ENCODE peak calls at places on chromosomes 5 and 9, in four cellular contexts. One of them, this sample, is unnamed.

GRCh38 chr9:35162605-35163315 is 951 bp downstream of the UNC13B start:
- DNase-seq in lower lobe of right lung: no peak
- DNase-seq in GM12878: no peak
- DNase-seq in pancreas: no peak
- DNase-seq in this sample: no peak

GRCh38 chr9:108087781-108088180 is 598.2 kb upstream of the KLF4 start:
- DNase-seq in pancreas: no peak
- DNase-seq in lower lobe of right lung: no peak
- DNase-seq in GM12878: no peak
- DNase-seq in this sample: no peak

GRCh38 chr5:123755587-123756324 is 243.8 kb downstream of the CSNK1G3 start:
- DNase-seq in GM12878: no peak
- DNase-seq in lower lobe of right lung: no peak
- DNase-seq in pancreas: no peak
- DNase-seq in this sample: no peak

GRCh38 chr5:73485715-73486114 is 12.5 kb upstream of the BTF3 start:
- DNase-seq in lower lobe of right lung: no peak
- DNase-seq in GM12878: no peak
- DNase-seq in pancreas: no peak
- DNase-seq in this sample: no peak

GRCh38 chr5:81971086-81971693 is 633 bp upstream of the ATG10 start:
- DNase-seq in GM12878: peak; percentile 19
- DNase-seq in pancreas: no peak
- DNase-seq in lower lobe of right lung: no peak
- DNase-seq in this sample: peak; percentile 49

GRCh38 chr9:95581900-95582299 is 65.1 kb upstream of the PTCH1 start:
- DNase-seq in pancreas: no peak
- DNase-seq in GM12878: no peak
- DNase-seq in lower lobe of right lung: no peak
- DNase-seq in this sample: no peak

GRCh38 chr9:4829956-4830355 is 37.2 kb downstream of the RCL1 start:
- DNase-seq in GM12878: no peak
- DNase-seq in lower lobe of right lung: no peak
- DNase-seq in pancreas: no peak
- DNase-seq in this sample: no peak

GRCh38 chr5:74576941-74577456 is 63.5 kb downstream of the ENC1 start:
- DNase-seq in GM12878: peak; percentile 70
- DNase-seq in pancreas: no peak
- DNase-seq in lower lobe of right lung: no peak
- DNase-seq in this sample: peak; percentile 81

GRCh38 chr9:133207540-133208170 is 1.4 kb downstream of the OBP2B start:
- DNase-seq in GM12878: no peak
- DNase-seq in lower lobe of right lung: no peak
- DNase-seq in pancreas: no peak
- DNase-seq in this sample: no peak

GRCh38 chr9:128061305-128061704 is 5.8 kb downstream of the NAIF1 start:
- DNase-seq in lower lobe of right lung: no peak
- DNase-seq in GM12878: no peak
- DNase-seq in pancreas: no peak
- DNase-seq in this sample: no peak

GRCh38 chr5:148790545-148791333 is 35.7 kb upstream of the ADRB2 start:
- DNase-seq in lower lobe of right lung: no peak
- DNase-seq in pancreas: no peak
- DNase-seq in GM12878: no peak
- DNase-seq in this sample: no peak

GRCh38 chr9:115531410-115532130 is 413.6 kb upstream of the TNC start:
- DNase-seq in lower lobe of right lung: no peak
- DNase-seq in pancreas: no peak
- DNase-seq in GM12878: no peak
- DNase-seq in this sample: no peak

GRCh38 chr5:74212336-74212735 is 428.2 kb downstream of the ENC1 start:
- DNase-seq in GM12878: no peak
- DNase-seq in lower lobe of right lung: no peak
- DNase-seq in pancreas: no peak
- DNase-seq in this sample: peak; percentile 56

GRCh38 chr5:55888205-55888604 is 37.0 kb downstream of the IL31RA start:
- DNase-seq in GM12878: no peak
- DNase-seq in pancreas: no peak
- DNase-seq in lower lobe of right lung: no peak
- DNase-seq in this sample: no peak

GRCh38 chr9:90100014-90100413 is 495.2 kb downstream of the GADD45G start:
- DNase-seq in lower lobe of right lung: no peak
- DNase-seq in GM12878: no peak
- DNase-seq in pancreas: no peak
- DNase-seq in this sample: no peak

GRCh38 chr5:136799806-136800372 is 434.5 kb upstream of the TRPC7 start:
- DNase-seq in lower lobe of right lung: no peak
- DNase-seq in GM12878: no peak
- DNase-seq in pancreas: no peak
- DNase-seq in this sample: no peak

GRCh38 chr9:130236436-130236985 is 29.0 kb upstream of the HMCN2 start:
- DNase-seq in pancreas: peak; percentile 9
- DNase-seq in lower lobe of right lung: peak; percentile 15
- DNase-seq in GM12878: no peak
- DNase-seq in this sample: no peak

GRCh38 chr9:123789893-123790292 is 140.0 kb downstream of the DENND1A start:
- DNase-seq in pancreas: no peak
- DNase-seq in GM12878: no peak
- DNase-seq in lower lobe of right lung: no peak
- DNase-seq in this sample: no peak

GRCh38 chr5:137269886-137270285 is 229.2 kb downstream of the SPOCK1 start:
- DNase-seq in GM12878: no peak
- DNase-seq in lower lobe of right lung: no peak
- DNase-seq in pancreas: no peak
- DNase-seq in this sample: no peak

GRCh38 chr9:79357620-79358019 is 214.1 kb upstream of the TLE4 start:
- DNase-seq in lower lobe of right lung: peak; percentile 55
- DNase-seq in pancreas: peak; percentile 22
- DNase-seq in GM12878: no peak
- DNase-seq in this sample: no peak

GRCh38 chr5:109857405-109858031 is 167.8 kb downstream of the MAN2A1 start:
- DNase-seq in GM12878: no peak
- DNase-seq in pancreas: no peak
- DNase-seq in lower lobe of right lung: no peak
- DNase-seq in this sample: no peak

GRCh38 chr5:116453920-116454319 is 120.7 kb downstream of the SEMA6A start:
- DNase-seq in GM12878: no peak
- DNase-seq in pancreas: no peak
- DNase-seq in lower lobe of right lung: no peak
- DNase-seq in this sample: no peak

GRCh38 chr5:141753971-141754713 is 72.1 kb upstream of the ARAP3 start:
- DNase-seq in pancreas: no peak
- DNase-seq in GM12878: no peak
- DNase-seq in lower lobe of right lung: no peak
- DNase-seq in this sample: peak; percentile 32

GRCh38 chr5:116013207-116013777 is 19.0 kb upstream of the ARL14EPL start:
- DNase-seq in pancreas: no peak
- DNase-seq in lower lobe of right lung: no peak
- DNase-seq in GM12878: no peak
- DNase-seq in this sample: no peak

GRCh38 chr5:151699071-151699901 is 12.6 kb upstream of the SPARC start:
- DNase-seq in pancreas: peak; percentile 45
- DNase-seq in lower lobe of right lung: no peak
- DNase-seq in GM12878: no peak
- DNase-seq in this sample: no peak

GRCh38 chr9:87572719-87573118 is 75.1 kb downstream of the DAPK1 start:
- DNase-seq in pancreas: no peak
- DNase-seq in lower lobe of right lung: no peak
- DNase-seq in GM12878: no peak
- DNase-seq in this sample: no peak
- TF ChIP-seq CTCF in pancreas: no peak
- TF ChIP-seq CTCF in lower lobe of right lung: no peak
- TF ChIP-seq CTCF in GM12878: no peak
- TF ChIP-seq CTCF in this sample: no peak

GRCh38 chr5:134038143-134038542 is 33.4 kb upstream of the VDAC1 start:
- DNase-seq in GM12878: no peak
- DNase-seq in pancreas: no peak
- DNase-seq in lower lobe of right lung: no peak
- DNase-seq in this sample: no peak
- H3K4me3 ChIP-seq in GM12878: no peak overlapping the region
- H3K4me3 ChIP-seq in pancreas: no peak overlapping the region
- H3K4me3 ChIP-seq in lower lobe of right lung: no peak overlapping the region
- H3K4me3 ChIP-seq in this sample: no peak overlapping the region

DNA sequence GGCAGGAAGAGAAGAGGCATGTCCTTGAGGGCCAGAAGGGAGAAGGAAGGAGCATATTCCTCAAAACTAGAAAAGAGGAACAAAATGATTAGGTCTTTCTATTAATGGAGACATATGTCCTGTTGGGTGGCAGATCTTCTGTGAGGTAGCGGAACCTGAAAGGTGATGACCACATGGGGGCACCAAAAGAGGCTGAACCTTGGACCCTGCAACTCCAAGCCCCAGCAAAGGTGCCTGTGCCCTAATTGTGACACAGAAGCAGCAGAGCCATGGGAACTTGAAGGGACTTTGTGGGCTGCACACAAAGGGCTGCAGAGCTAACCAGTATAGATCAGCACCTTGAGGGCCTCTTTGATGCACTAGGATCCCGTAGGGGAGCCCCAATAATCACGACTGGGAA is 158.0 kb downstream of the BAAT start:
- DNase-seq in GM12878: no peak
- DNase-seq in lower lobe of right lung: no peak
- DNase-seq in pancreas: no peak
- DNase-seq in this sample: no peak
- TF ChIP-seq CTCF in GM12878: no peak
- TF ChIP-seq CTCF in lower lobe of right lung: no peak
- TF ChIP-seq CTCF in pancreas: no peak
- TF ChIP-seq CTCF in this sample: no peak

GRCh38 chr5:87010736-87011135 is 256.9 kb upstream of the RASA1 start:
- DNase-seq in GM12878: no peak
- DNase-seq in lower lobe of right lung: no peak
- DNase-seq in pancreas: no peak
- DNase-seq in this sample: no peak

GRCh38 chr5:87007737-87008136 is 259.9 kb upstream of the RASA1 start:
- DNase-seq in lower lobe of right lung: no peak
- DNase-seq in GM12878: no peak
- DNase-seq in pancreas: no peak
- DNase-seq in this sample: no peak

GRCh38 chr5:87004101-87004500 is 263.6 kb upstream of the RASA1 start:
- DNase-seq in pancreas: no peak
- DNase-seq in lower lobe of right lung: no peak
- DNase-seq in GM12878: no peak
- DNase-seq in this sample: no peak

GRCh38 chr5:87009146-87009545 is 258.5 kb upstream of the RASA1 start:
- DNase-seq in pancreas: no peak
- DNase-seq in GM12878: no peak
- DNase-seq in lower lobe of right lung: no peak
- DNase-seq in this sample: no peak
- H3K4me3 ChIP-seq in pancreas: no peak overlapping the region
- H3K4me3 ChIP-seq in GM12878: no peak overlapping the region
- H3K4me3 ChIP-seq in lower lobe of right lung: no peak overlapping the region
- H3K4me3 ChIP-seq in this sample: no peak overlapping the region

DNA sequence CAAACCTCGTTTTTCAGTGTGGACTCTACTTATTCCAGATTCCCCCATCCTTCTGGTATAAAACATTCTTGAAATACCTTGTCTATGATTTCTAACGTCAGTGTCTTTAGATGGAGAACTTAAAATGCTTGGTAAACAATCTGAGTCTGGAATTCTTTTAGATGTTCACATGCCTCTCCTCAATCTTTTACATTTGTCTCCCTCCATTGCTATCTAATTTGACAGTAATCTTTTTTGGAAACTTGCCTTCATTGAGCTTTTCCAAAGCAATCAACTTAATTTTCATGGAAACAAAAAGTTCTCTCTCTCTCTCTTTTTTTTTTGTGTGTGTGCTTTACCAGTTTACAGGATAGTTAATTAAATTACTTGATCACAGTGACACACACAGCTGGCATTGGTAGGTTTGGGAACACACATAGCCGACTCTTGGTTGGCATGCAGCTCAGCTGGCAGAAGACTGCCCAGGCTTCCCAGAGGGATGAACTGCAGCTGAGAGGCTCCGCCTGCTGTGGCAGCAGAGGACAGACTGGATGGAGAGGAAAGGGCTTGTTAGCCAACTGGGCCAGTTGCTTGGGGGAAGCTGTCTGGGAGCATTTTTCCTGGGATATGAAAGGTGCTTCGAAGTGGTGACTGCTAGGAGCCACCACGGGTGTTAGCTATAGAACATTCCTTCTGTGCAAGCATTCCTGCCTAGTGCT is 271.3 kb downstream of the ZSWIM6 start:
- DNase-seq in pancreas: no peak
- DNase-seq in GM12878: no peak
- DNase-seq in lower lobe of right lung: no peak
- DNase-seq in this sample: no peak
- TF ChIP-seq CTCF in pancreas: no peak
- TF ChIP-seq CTCF in GM12878: no peak
- TF ChIP-seq CTCF in lower lobe of right lung: no peak
- TF ChIP-seq CTCF in this sample: no peak

DNA sequence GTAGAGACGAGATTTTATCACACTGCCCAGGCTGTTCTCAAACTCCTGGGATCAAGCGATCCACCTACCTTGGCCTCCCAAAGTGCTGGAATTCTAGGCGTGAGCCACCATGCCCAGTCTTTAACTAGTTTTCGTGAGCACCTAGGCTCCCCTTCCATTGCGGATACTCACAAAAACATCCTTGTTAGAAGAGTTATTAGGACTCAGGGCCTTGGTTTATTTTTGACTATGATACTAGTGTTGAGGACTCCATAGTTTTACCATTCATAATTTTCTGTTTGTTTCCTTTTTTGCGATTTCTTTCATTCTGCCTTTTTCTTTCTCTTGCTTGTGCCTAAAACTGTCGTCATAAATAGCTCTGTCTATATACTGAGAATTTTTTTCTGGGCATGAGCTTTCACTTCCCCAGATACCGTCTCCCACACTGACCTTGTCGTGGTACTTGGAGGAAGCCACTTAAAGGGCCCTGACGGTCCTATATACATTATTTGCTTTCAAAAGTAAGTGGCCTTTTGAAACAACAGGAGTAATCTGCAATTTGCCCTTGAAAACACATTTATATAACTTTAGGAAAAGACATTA is 5.2 kb downstream of the F2R start:
- DNase-seq in lower lobe of right lung: no peak
- DNase-seq in GM12878: no peak
- DNase-seq in pancreas: no peak
- DNase-seq in this sample: peak; percentile 78
- H3K4me3 ChIP-seq in lower lobe of right lung: no peak overlapping the region
- H3K4me3 ChIP-seq in GM12878: peak overlapping the region; percentile 1
- H3K4me3 ChIP-seq in pancreas: no peak overlapping the region
- H3K4me3 ChIP-seq in this sample: no peak overlapping the region

DNA sequence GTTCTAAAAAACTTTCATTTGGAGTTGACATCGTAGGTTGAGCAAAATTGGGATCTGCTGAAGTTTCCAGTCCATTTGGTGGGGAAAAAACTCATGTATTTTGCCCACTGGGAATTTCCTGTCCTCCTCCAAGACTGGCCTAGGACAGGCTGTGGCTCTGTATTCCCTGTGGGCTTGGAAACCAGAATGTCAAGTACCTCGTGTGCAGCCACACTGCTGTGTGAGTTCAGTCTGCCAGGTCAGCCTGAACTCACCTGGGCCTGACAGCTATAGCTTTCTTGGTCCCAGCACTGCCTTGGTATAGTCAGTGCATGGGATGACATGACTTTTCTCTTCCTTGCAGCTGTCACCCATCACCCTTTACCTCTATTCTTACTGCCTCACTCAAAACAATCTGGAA is 35.0 kb upstream of the KLF9 start:
- DNase-seq in lower lobe of right lung: no peak
- DNase-seq in pancreas: no peak
- DNase-seq in GM12878: no peak
- DNase-seq in this sample: no peak
- TF ChIP-seq CTCF in lower lobe of right lung: no peak
- TF ChIP-seq CTCF in pancreas: no peak
- TF ChIP-seq CTCF in GM12878: no peak
- TF ChIP-seq CTCF in this sample: no peak

This sample was measured in GM12865.